ENCODE peak calls at places on chromosome 2, in six cellular contexts. M is NCI-H748 treated with DMSO at 0.1 percent for 48 hours; R is germinal center; F is posterior vena cava; E is CD4-positive, alpha-beta memory T cell; Q is right atrium auricular region. X is an unnamed sample.

GRCh38 chr2:38771632-38772031 is 6.4 kb upstream of the GEMIN6 start:
- DNase-seq in M (no peak), R (no peak), F (no peak), E (no peak), Q (no peak), X (no peak)

GRCh38 chr2:56130463-56131070 is 53.2 kb upstream of the CCDC85A start:
- DNase-seq in M (no peak), R (no peak), F (no peak), E (no peak), Q (no peak), X (no peak)

GRCh38 chr2:86704482-86704971 is 15.6 kb upstream of the RMND5A start:
- DNase-seq in M (no peak), R (no peak), F (no peak), E (no peak), Q (no peak), X (no peak)

GRCh38 chr2:177314194-177314593 is 49.7 kb upstream of the NFE2L2 start:
- DNase-seq in M (no peak), R (no peak), F (no peak), E (no peak), Q (no peak), X (no peak)

GRCh38 chr2:133776936-133777587 is 208.8 kb upstream of the NCKAP5 start:
- DNase-seq in M (no peak), R (no peak), F (no peak), E (no peak), Q (no peak), X (no peak)

GRCh38 chr2:119174216-119174992 is 15.9 kb upstream of the C1QL2 start:
- DNase-seq in M (peak), R (peak), F (peak), E (peak), Q (no peak), X (no peak)

GRCh38 chr2:150698016-150698661 is 210.7 kb upstream of the RND3 start:
- DNase-seq in M (no peak), R (no peak), F (no peak), E (no peak), Q (no peak), X (no peak)

GRCh38 chr2:28036307-28036706 is 145.8 kb downstream of the BABAM2 start:
- DNase-seq in M (no peak), R (no peak), F (no peak), E (no peak), Q (no peak), X (no peak)

GRCh38 chr2:149765636-149766035 is 178.1 kb upstream of the MMADHC start:
- DNase-seq in M (no peak), R (no peak), F (no peak), E (no peak), Q (no peak), X (no peak)